ENCODE peak calls at places on chromosomes 4 and X, in six cellular contexts. C, T, J, Q, O and G are unnamed samples.

GRCh38 chr4:158065176-158065575 is 107.6 kb downstream of the GASK1B start:
- DNase-seq in Q (no peak), J (no peak), C (no peak), O (no peak), T (no peak), G (no peak)

GRCh38 chrX:46611658-46612362 is 38.2 kb downstream of the CHST7 start:
- DNase-seq in O (peak; percentile 14), J (no peak), T (peak; percentile 25), C (no peak), Q (no peak), G (no peak)

GRCh38 chr4:126748736-126749135 is 884.0 kb upstream of the INTU start:
- DNase-seq in T (no peak), J (no peak), C (no peak), O (no peak), Q (peak; percentile 5), G (no peak)

GRCh38 chr4:83894831-83895230 is 358.9 kb downstream of the GPAT3 start:
- DNase-seq in T (no peak), O (no peak), J (no peak), C (no peak), Q (no peak), G (no peak)

GRCh38 chr4:86117781-86118302 is 242.0 kb downstream of the MAPK10 start:
- DNase-seq in O (no peak), C (no peak), Q (no peak), T (no peak), J (no peak), G (no peak)

GRCh38 chr4:94954273-94954672 is 196.5 kb downstream of the BMPR1B start:
- DNase-seq in C (no peak), J (no peak), T (no peak), Q (no peak), O (no peak), G (no peak)

GRCh38 chr4:170248029-170248428 is 158.3 kb upstream of the AADAT start:
- DNase-seq in J (no peak), O (no peak), C (no peak), T (no peak), Q (no peak), G (no peak)

GRCh38 chr4:132062611-132063239 is 1086.4 kb upstream of the PCDH10 start:
- DNase-seq in C (no peak), O (no peak), J (no peak), Q (no peak), T (no peak), G (no peak)

GRCh38 chr4:101418055-101418454 is 70.7 kb upstream of the PPP3CA start:
- DNase-seq in J (no peak), O (peak; percentile 19), T (peak; percentile 21), C (no peak), Q (peak; percentile 22), G (no peak)

GRCh38 chr4:98374643-98375042 is 113.5 kb downstream of the RAP1GDS1 start:
- DNase-seq in Q (no peak), O (no peak), C (no peak), J (no peak), T (no peak), G (no peak)

GRCh38 chr4:125266901-125267601 is 47.7 kb upstream of the FAT4 start:
- DNase-seq in J (no peak), Q (no peak), C (no peak), T (no peak), O (no peak), G (no peak)

GRCh38 chr4:12138478-12138877 is 709.8 kb upstream of the HS3ST1 start:
- DNase-seq in Q (no peak), O (no peak), C (no peak), T (no peak), J (no peak), G (no peak)